ENCODE peak calls at places on chromosome 6, in four cellular contexts. J, X, O and T are unnamed samples.

GRCh38 chr6:21729431-21729830 is 135.9 kb downstream of the SOX4 start:
- DNase-seq in O (no peak), X (no peak), J (no peak), T (no peak)

GRCh38 chr6:125255201-125255600 is 46.6 kb downstream of the HDDC2 start:
- DNase-seq in X (no peak), O (no peak), J (no peak), T (no peak)

GRCh38 chr6:155693573-155694428 is 238.2 kb upstream of the NOX3 start:
- DNase-seq in O (no peak), X (no peak), J (no peak), T (no peak)

GRCh38 chr6:154995241-154996162 is at the start of gene TIAM2:
- DNase-seq in O (no peak), X (no peak), J (no peak), T (no peak)

GRCh38 chr6:41730531-41731436 is 4.6 kb downstream of the TFEB start:
- DNase-seq in J (no peak), O (no peak), X (peak; percentile 49), T (no peak)

GRCh38 chr6:2016040-2016439 is 229.4 kb downstream of the GMDS start:
- DNase-seq in J (no peak), X (no peak), O (no peak), T (no peak)

GRCh38 chr6:35496036-35496850 is 636 bp downstream of the TEAD3 start:
- DNase-seq in J (peak; percentile 89), X (no peak), O (no peak), T (no peak)

GRCh38 chr6:75993236-75994162 is 79.0 kb downstream of the IMPG1 start:
- DNase-seq in J (no peak), O (no peak), X (no peak), T (no peak)

GRCh38 chr6:165227644-165228329 is 81.6 kb downstream of the C6orf118 start:
- DNase-seq in J (no peak), X (no peak), O (no peak), T (no peak)

GRCh38 chr6:15516923-15517560 is 145.8 kb downstream of the DTNBP1 start:
- DNase-seq in X (no peak), O (no peak), J (peak; percentile 51), T (no peak)

DNA sequence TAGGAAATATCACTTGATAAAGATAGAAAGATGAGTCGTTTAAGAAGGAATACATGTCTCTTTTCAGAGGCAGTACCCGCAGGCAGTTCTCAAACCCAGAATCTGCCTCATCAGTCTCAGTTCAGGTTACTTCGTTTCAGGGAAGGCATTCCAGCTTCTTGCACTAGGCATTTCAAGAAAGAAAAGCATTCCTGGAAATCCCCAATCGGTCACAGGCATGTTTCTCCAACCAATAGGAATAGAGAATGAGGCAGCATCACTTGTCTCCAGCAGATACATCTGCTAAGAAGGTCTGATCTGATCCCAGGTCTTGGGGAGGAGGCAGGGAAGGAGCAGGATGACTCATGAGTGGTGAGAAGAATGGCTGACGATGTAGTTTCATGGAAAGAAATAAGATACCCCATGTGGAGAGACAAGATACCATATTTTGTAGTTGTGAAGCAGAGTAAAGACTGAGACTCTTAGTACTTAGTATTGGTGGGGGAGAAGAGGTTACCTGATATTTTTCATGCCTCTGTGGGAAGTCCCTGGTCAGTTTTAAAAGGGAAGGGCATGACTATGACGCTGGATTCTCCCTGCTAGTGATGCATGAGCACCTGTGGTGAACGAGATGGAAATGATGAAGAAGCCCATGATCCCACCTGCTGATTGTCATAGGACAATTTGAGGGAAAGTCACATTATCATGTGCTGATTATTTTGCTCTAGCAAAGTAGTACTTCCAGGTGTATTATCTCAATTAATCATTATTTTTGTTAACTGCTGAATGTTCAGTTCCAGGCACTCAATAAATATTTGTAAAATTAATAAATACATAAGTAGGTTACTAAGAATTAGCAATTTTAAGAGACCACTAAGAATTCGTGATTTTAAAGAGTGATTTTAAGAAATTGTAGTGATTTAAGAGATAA is 20.3 kb upstream of the HLA-DRB1 start:
- DNase-seq in O (peak; percentile 19), X (peak; percentile 71), J (no peak), T (peak; percentile 94)
- TF ChIP-seq POLR2A in O (no peak), X (no peak), J (no peak), T (no peak)

GRCh38 chr6:25316626-25317025 is 37.5 kb downstream of the CARMIL1 start:
- DNase-seq in J (no peak), X (no peak), O (no peak), T (no peak)
- H3K27ac ChIP-seq in J (no peak overlapping the region), X (no peak overlapping the region), O (no peak overlapping the region), T (no peak overlapping the region)

GRCh38 chr6:31497595-31498476 is at the start of gene MICB:
- DNase-seq in O (peak; percentile 77), J (peak; percentile 83), X (peak; percentile 94), T (peak; percentile 97)
- TF ChIP-seq POLR2A in O (peak; percentile 39), J (no peak), X (peak; percentile 75), T (no peak)

DNA sequence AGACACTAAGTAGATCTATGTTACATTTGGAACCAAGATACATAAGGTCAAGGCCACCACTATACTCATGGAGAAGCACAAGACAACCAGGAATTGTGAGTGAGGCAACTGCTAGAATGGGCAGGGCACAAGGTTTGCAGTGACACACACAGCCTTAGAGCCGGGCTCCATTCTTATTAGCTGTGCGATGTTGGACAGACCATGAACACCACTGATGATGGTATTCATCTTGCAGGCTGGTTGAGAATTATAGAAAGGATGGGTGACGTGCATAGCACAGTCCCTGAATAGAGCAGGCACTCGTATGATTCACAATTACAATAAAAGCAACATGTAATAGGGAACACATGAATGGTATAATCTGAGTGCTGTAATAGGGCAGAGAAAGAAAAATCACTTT is 172.4 kb downstream of the GJA10 start:
- DNase-seq in O (no peak), J (no peak), X (no peak), T (no peak)
- H3K27ac ChIP-seq in O (no peak overlapping the region), J (no peak overlapping the region), X (no peak overlapping the region), T (no peak overlapping the region)

GRCh38 chr6:149862901-149863595 is 1.1 kb downstream of the LRP11 start:
- DNase-seq in X (peak; percentile 43), J (peak; percentile 90), O (peak; percentile 40), T (no peak)
- TF ChIP-seq POLR2A in X (no peak), J (no peak), O (no peak), T (no peak)

GRCh38 chr6:163180874-163181541 is 233.5 kb upstream of the QKI start:
- DNase-seq in J (peak; percentile 84), X (no peak), O (peak; percentile 73), T (peak; percentile 89)
- H3K27ac ChIP-seq in J (no peak overlapping the region), X (no peak overlapping the region), O (peak overlapping the region; percentile 44), T (no peak overlapping the region)